ENCODE peak calls at places on chromosomes 11 and 22, in four cellular contexts. One of them, this sample, is unnamed.
A peak's percentile ranks its signal among the peaks of the same experiment; 100 is the strongest.

GRCh38 chr11:12122083-12122482 is 11.7 kb downstream of the MICAL2 start:
- DNase-seq in fibroblast of pulmonary artery: peak; percentile 29
- DNase-seq in T-cell: no peak
- DNase-seq in BE2C: peak; percentile 8
- DNase-seq in this sample: no peak

GRCh38 chr11:101848262-101848661 is 66.5 kb upstream of the CEP126 start:
- DNase-seq in T-cell: no peak
- DNase-seq in BE2C: peak; percentile 9
- DNase-seq in fibroblast of pulmonary artery: peak; percentile 56
- DNase-seq in this sample: no peak

GRCh38 chr11:36389811-36390210 is 93.7 kb downstream of the PRR5L start:
- DNase-seq in T-cell: no peak
- DNase-seq in fibroblast of pulmonary artery: no peak
- DNase-seq in BE2C: no peak
- DNase-seq in this sample: no peak

GRCh38 chr11:65492637-65493366 is 6.0 kb upstream of the MALAT1 start:
- DNase-seq in fibroblast of pulmonary artery: peak; percentile 94
- DNase-seq in BE2C: no peak
- DNase-seq in T-cell: no peak
- DNase-seq in this sample: no peak

GRCh38 chr11:6012055-6012668 is 5.4 kb upstream of the OR56A4 start:
- DNase-seq in fibroblast of pulmonary artery: no peak
- DNase-seq in BE2C: no peak
- DNase-seq in T-cell: no peak
- DNase-seq in this sample: no peak

GRCh38 chr22:40819741-40820140 is 595 bp upstream of the SLC25A17 start:
- DNase-seq in T-cell: no peak
- DNase-seq in fibroblast of pulmonary artery: peak; percentile 49
- DNase-seq in BE2C: no peak
- DNase-seq in this sample: no peak

GRCh38 chr11:12165237-12165875 is 55.0 kb downstream of the MICAL2 start:
- DNase-seq in T-cell: no peak
- DNase-seq in fibroblast of pulmonary artery: no peak
- DNase-seq in BE2C: no peak
- DNase-seq in this sample: no peak

GRCh38 chr11:1304376-1304775 is 5.1 kb downstream of the TOLLIP start:
- DNase-seq in BE2C: no peak
- DNase-seq in T-cell: no peak
- DNase-seq in fibroblast of pulmonary artery: no peak
- DNase-seq in this sample: no peak

GRCh38 chr11:119990306-119991021 is 147.4 kb downstream of the TRIM29 start:
- DNase-seq in fibroblast of pulmonary artery: no peak
- DNase-seq in T-cell: no peak
- DNase-seq in BE2C: no peak
- DNase-seq in this sample: no peak

GRCh38 chr22:39941661-39942060 is 18.5 kb upstream of the TMA7B start:
- DNase-seq in BE2C: no peak
- DNase-seq in fibroblast of pulmonary artery: no peak
- DNase-seq in T-cell: no peak
- DNase-seq in this sample: no peak

GRCh38 chr22:22487059-22487458 is 21.5 kb downstream of the ZNF280B start:
- DNase-seq in T-cell: no peak
- DNase-seq in fibroblast of pulmonary artery: no peak
- DNase-seq in BE2C: no peak
- DNase-seq in this sample: no peak

GRCh38 chr11:38392176-38392575 is 1794.1 kb upstream of the RAG2 start:
- DNase-seq in fibroblast of pulmonary artery: peak; percentile 5
- DNase-seq in BE2C: no peak
- DNase-seq in T-cell: no peak
- DNase-seq in this sample: no peak

GRCh38 chr11:125147280-125147679 is 17.3 kb upstream of the PKNOX2 start:
- DNase-seq in T-cell: no peak
- DNase-seq in BE2C: no peak
- DNase-seq in fibroblast of pulmonary artery: no peak
- DNase-seq in this sample: no peak

GRCh38 chr11:13349046-13349445 is 71.5 kb downstream of the BMAL1 start:
- DNase-seq in BE2C: no peak
- DNase-seq in T-cell: no peak
- DNase-seq in fibroblast of pulmonary artery: no peak
- DNase-seq in this sample: no peak

GRCh38 chr11:112481893-112482292 is 221.2 kb upstream of the PLET1 start:
- DNase-seq in BE2C: peak; percentile 20
- DNase-seq in T-cell: no peak
- DNase-seq in fibroblast of pulmonary artery: no peak
- DNase-seq in this sample: no peak

This sample was measured in naive thymus-derived CD8-positive, alpha-beta T cell.